ENCODE peak calls at places on chromosomes 13 and 19, in four cellular contexts. F, U, S and T are unnamed samples.

GRCh38 chr13:80654638-80655249 is 313.8 kb upstream of the SPRY2 start:
- DNase-seq in F (no peak), U (peak; percentile 18), S (no peak), T (no peak)

GRCh38 chr13:95834134-95834765 is 157.3 kb downstream of the DNAJC3 start:
- DNase-seq in F (peak; percentile 16), U (peak; percentile 55), S (peak; percentile 54), T (peak; percentile 73)

GRCh38 chr19:4687396-4687795 is 17.3 kb upstream of the MYDGF start:
- DNase-seq in F (no peak), U (no peak), S (no peak), T (no peak)

GRCh38 chr19:49362926-49363264 is 679 bp upstream of the TEAD2 start:
- DNase-seq in F (no peak), U (peak; percentile 73), S (no peak), T (no peak)

GRCh38 chr13:105665284-105665683 is 870.2 kb downstream of the EFNB2 start:
- DNase-seq in F (no peak), U (no peak), S (no peak), T (no peak)

GRCh38 chr19:50890422-50891252 is 17.4 kb downstream of the KLK2 start:
- DNase-seq in F (no peak), U (no peak), S (no peak), T (no peak)

GRCh38 chr19:34383599-34383998 is 18.6 kb downstream of the GPI start:
- DNase-seq in F (no peak), U (no peak), S (no peak), T (no peak)

GRCh38 chr13:98447881-98448641 is 128.8 kb downstream of the STK24 start:
- DNase-seq in F (no peak), U (peak; percentile 64), S (peak; percentile 19), T (no peak)

GRCh38 chr19:42225718-42226292 is 5.7 kb downstream of the ZNF526 start:
- DNase-seq in F (no peak), U (no peak), S (no peak), T (no peak)

GRCh38 chr13:50678464-50679162 is 164.9 kb downstream of the DLEU7 start:
- DNase-seq in F (no peak), U (no peak), S (no peak), T (no peak)

GRCh38 chr19:18274776-18275356 is 614 bp upstream of the IQCN start:
- DNase-seq in F (no peak), U (peak; percentile 90), S (no peak), T (no peak)

GRCh38 chr13:30071890-30072817 is 221.7 kb upstream of the UBL3 start:
- DNase-seq in F (no peak), U (no peak), S (no peak), T (no peak)

GRCh38 chr19:18541992-18542935 is 1.1 kb downstream of the FKBP8 start:
- DNase-seq in F (no peak), U (no peak), S (no peak), T (no peak)

GRCh38 chr19:28074773-28075172 is 1138.2 kb downstream of the UQCRFS1 start:
- DNase-seq in F (no peak), U (no peak), S (no peak), T (no peak)

GRCh38 chr13:23859455-23859854 is 29.7 kb downstream of the MIPEP start:
- DNase-seq in F (no peak), U (no peak), S (no peak), T (no peak)